ENCODE peak calls at places on chromosomes 5 and 9, in eight cellular contexts. One of them, this sample, is unnamed.

GRCh38 chr5:123807177-123807900 is 295.4 kb downstream of the CSNK1G3 start:
- DNase-seq in NCI-H510A: no peak
- DNase-seq in T follicular helper cell: no peak
- DNase-seq in RPMI8226: peak; percentile 42
- DNase-seq in ureter: no peak
- DNase-seq in LHCN-M2: no peak
- DNase-seq in activated naive CD4-positive, alpha-beta T cell treated with anti-CD3 and anti-CD28 coated beads, Interleukin-2, amount 50 U/mL, for 16 hours: no peak
- DNase-seq in stimulated activated naive B cell treated with anti-CD40 and anti-IgM and Interleukin-4, amounts not matched to agents 10 μg/mL and 1 μg/mL and 100 μg/mL, for 72 hours: no peak
- DNase-seq in this sample: no peak

GRCh38 chr5:14741721-14742426 is 77.4 kb downstream of the OTULIN start:
- DNase-seq in RPMI8226: no peak
- DNase-seq in activated naive CD4-positive, alpha-beta T cell treated with anti-CD3 and anti-CD28 coated beads, Interleukin-2, amount 50 U/mL, for 16 hours: no peak
- DNase-seq in T follicular helper cell: no peak
- DNase-seq in stimulated activated naive B cell treated with anti-CD40 and anti-IgM and Interleukin-4, amounts not matched to agents 10 μg/mL and 1 μg/mL and 100 μg/mL, for 72 hours: no peak
- DNase-seq in ureter: no peak
- DNase-seq in LHCN-M2: no peak
- DNase-seq in NCI-H510A: peak; percentile 57
- DNase-seq in this sample: no peak

GRCh38 chr5:53418844-53419243 is 61.6 kb upstream of the FST start:
- DNase-seq in LHCN-M2: peak; percentile 88
- DNase-seq in activated naive CD4-positive, alpha-beta T cell treated with anti-CD3 and anti-CD28 coated beads, Interleukin-2, amount 50 U/mL, for 16 hours: no peak
- DNase-seq in RPMI8226: no peak
- DNase-seq in T follicular helper cell: no peak
- DNase-seq in stimulated activated naive B cell treated with anti-CD40 and anti-IgM and Interleukin-4, amounts not matched to agents 10 μg/mL and 1 μg/mL and 100 μg/mL, for 72 hours: no peak
- DNase-seq in NCI-H510A: no peak
- DNase-seq in ureter: no peak
- DNase-seq in this sample: peak; percentile 95

GRCh38 chr9:76162751-76163500 is 231.3 kb downstream of the RFK start:
- DNase-seq in activated naive CD4-positive, alpha-beta T cell treated with anti-CD3 and anti-CD28 coated beads, Interleukin-2, amount 50 U/mL, for 16 hours: no peak
- DNase-seq in LHCN-M2: peak; percentile 61
- DNase-seq in ureter: no peak
- DNase-seq in T follicular helper cell: no peak
- DNase-seq in RPMI8226: no peak
- DNase-seq in stimulated activated naive B cell treated with anti-CD40 and anti-IgM and Interleukin-4, amounts not matched to agents 10 μg/mL and 1 μg/mL and 100 μg/mL, for 72 hours: no peak
- DNase-seq in NCI-H510A: no peak
- DNase-seq in this sample: peak; percentile 81

GRCh38 chr5:139451878-139452660 is 10.5 kb downstream of the ECSCR start:
- DNase-seq in LHCN-M2: no peak
- DNase-seq in NCI-H510A: no peak
- DNase-seq in T follicular helper cell: no peak
- DNase-seq in stimulated activated naive B cell treated with anti-CD40 and anti-IgM and Interleukin-4, amounts not matched to agents 10 μg/mL and 1 μg/mL and 100 μg/mL, for 72 hours: no peak
- DNase-seq in activated naive CD4-positive, alpha-beta T cell treated with anti-CD3 and anti-CD28 coated beads, Interleukin-2, amount 50 U/mL, for 16 hours: no peak
- DNase-seq in ureter: no peak
- DNase-seq in RPMI8226: no peak
- DNase-seq in this sample: no peak

GRCh38 chr9:6049798-6050197 is 34.4 kb upstream of the RANBP6 start:
- DNase-seq in LHCN-M2: no peak
- DNase-seq in NCI-H510A: no peak
- DNase-seq in activated naive CD4-positive, alpha-beta T cell treated with anti-CD3 and anti-CD28 coated beads, Interleukin-2, amount 50 U/mL, for 16 hours: peak; percentile 22
- DNase-seq in ureter: no peak
- DNase-seq in T follicular helper cell: no peak
- DNase-seq in RPMI8226: peak; percentile 76
- DNase-seq in stimulated activated naive B cell treated with anti-CD40 and anti-IgM and Interleukin-4, amounts not matched to agents 10 μg/mL and 1 μg/mL and 100 μg/mL, for 72 hours: no peak
- DNase-seq in this sample: peak; percentile 30

GRCh38 chr5:150573867-150574817 is 66.2 kb downstream of the NDST1 start:
- DNase-seq in activated naive CD4-positive, alpha-beta T cell treated with anti-CD3 and anti-CD28 coated beads, Interleukin-2, amount 50 U/mL, for 16 hours: no peak
- DNase-seq in ureter: no peak
- DNase-seq in LHCN-M2: no peak
- DNase-seq in NCI-H510A: no peak
- DNase-seq in RPMI8226: no peak
- DNase-seq in T follicular helper cell: no peak
- DNase-seq in stimulated activated naive B cell treated with anti-CD40 and anti-IgM and Interleukin-4, amounts not matched to agents 10 μg/mL and 1 μg/mL and 100 μg/mL, for 72 hours: no peak
- DNase-seq in this sample: peak; percentile 40

GRCh38 chr5:124932791-124933600 is 186.6 kb upstream of the ZNF608 start:
- DNase-seq in LHCN-M2: no peak
- DNase-seq in ureter: peak; percentile 49
- DNase-seq in activated naive CD4-positive, alpha-beta T cell treated with anti-CD3 and anti-CD28 coated beads, Interleukin-2, amount 50 U/mL, for 16 hours: no peak
- DNase-seq in NCI-H510A: no peak
- DNase-seq in stimulated activated naive B cell treated with anti-CD40 and anti-IgM and Interleukin-4, amounts not matched to agents 10 μg/mL and 1 μg/mL and 100 μg/mL, for 72 hours: no peak
- DNase-seq in RPMI8226: no peak
- DNase-seq in T follicular helper cell: no peak
- DNase-seq in this sample: no peak

GRCh38 chr9:137678202-137678601 is 59.4 kb downstream of the EHMT1 start:
- DNase-seq in LHCN-M2: no peak
- DNase-seq in activated naive CD4-positive, alpha-beta T cell treated with anti-CD3 and anti-CD28 coated beads, Interleukin-2, amount 50 U/mL, for 16 hours: no peak
- DNase-seq in NCI-H510A: no peak
- DNase-seq in ureter: no peak
- DNase-seq in stimulated activated naive B cell treated with anti-CD40 and anti-IgM and Interleukin-4, amounts not matched to agents 10 μg/mL and 1 μg/mL and 100 μg/mL, for 72 hours: no peak
- DNase-seq in T follicular helper cell: no peak
- DNase-seq in RPMI8226: no peak
- DNase-seq in this sample: peak; percentile 77

GRCh38 chr9:109179801-109180523 is 12.9 kb upstream of the FRRS1L start:
- DNase-seq in T follicular helper cell: no peak
- DNase-seq in NCI-H510A: no peak
- DNase-seq in LHCN-M2: no peak
- DNase-seq in ureter: no peak
- DNase-seq in activated naive CD4-positive, alpha-beta T cell treated with anti-CD3 and anti-CD28 coated beads, Interleukin-2, amount 50 U/mL, for 16 hours: no peak
- DNase-seq in RPMI8226: no peak
- DNase-seq in stimulated activated naive B cell treated with anti-CD40 and anti-IgM and Interleukin-4, amounts not matched to agents 10 μg/mL and 1 μg/mL and 100 μg/mL, for 72 hours: no peak
- DNase-seq in this sample: no peak

GRCh38 chr5:169408735-169409134 is 107.8 kb upstream of the SLIT3 start:
- DNase-seq in RPMI8226: no peak
- DNase-seq in T follicular helper cell: no peak
- DNase-seq in stimulated activated naive B cell treated with anti-CD40 and anti-IgM and Interleukin-4, amounts not matched to agents 10 μg/mL and 1 μg/mL and 100 μg/mL, for 72 hours: no peak
- DNase-seq in NCI-H510A: no peak
- DNase-seq in LHCN-M2: no peak
- DNase-seq in activated naive CD4-positive, alpha-beta T cell treated with anti-CD3 and anti-CD28 coated beads, Interleukin-2, amount 50 U/mL, for 16 hours: no peak
- DNase-seq in ureter: no peak
- DNase-seq in this sample: no peak

GRCh38 chr5:41795125-41795524 is 75.1 kb downstream of the OXCT1 start:
- DNase-seq in LHCN-M2: no peak
- DNase-seq in ureter: no peak
- DNase-seq in RPMI8226: no peak
- DNase-seq in stimulated activated naive B cell treated with anti-CD40 and anti-IgM and Interleukin-4, amounts not matched to agents 10 μg/mL and 1 μg/mL and 100 μg/mL, for 72 hours: no peak
- DNase-seq in NCI-H510A: no peak
- DNase-seq in activated naive CD4-positive, alpha-beta T cell treated with anti-CD3 and anti-CD28 coated beads, Interleukin-2, amount 50 U/mL, for 16 hours: no peak
- DNase-seq in T follicular helper cell: no peak
- DNase-seq in this sample: no peak

GRCh38 chr5:176732736-176733585 is 77.4 kb upstream of the UNC5A start:
- DNase-seq in ureter: no peak
- DNase-seq in T follicular helper cell: no peak
- DNase-seq in activated naive CD4-positive, alpha-beta T cell treated with anti-CD3 and anti-CD28 coated beads, Interleukin-2, amount 50 U/mL, for 16 hours: peak; percentile 2
- DNase-seq in stimulated activated naive B cell treated with anti-CD40 and anti-IgM and Interleukin-4, amounts not matched to agents 10 μg/mL and 1 μg/mL and 100 μg/mL, for 72 hours: no peak
- DNase-seq in RPMI8226: no peak
- DNase-seq in NCI-H510A: no peak
- DNase-seq in LHCN-M2: no peak
- DNase-seq in this sample: no peak

GRCh38 chr9:133709716-133710571 is 28.2 kb downstream of the SARDH start:
- DNase-seq in NCI-H510A: no peak
- DNase-seq in T follicular helper cell: no peak
- DNase-seq in LHCN-M2: no peak
- DNase-seq in activated naive CD4-positive, alpha-beta T cell treated with anti-CD3 and anti-CD28 coated beads, Interleukin-2, amount 50 U/mL, for 16 hours: peak; percentile 8
- DNase-seq in ureter: no peak
- DNase-seq in stimulated activated naive B cell treated with anti-CD40 and anti-IgM and Interleukin-4, amounts not matched to agents 10 μg/mL and 1 μg/mL and 100 μg/mL, for 72 hours: no peak
- DNase-seq in RPMI8226: no peak
- DNase-seq in this sample: no peak

GRCh38 chr5:2757563-2758311 is 6.3 kb upstream of the IRX2 start:
- DNase-seq in LHCN-M2: peak; percentile 80
- DNase-seq in ureter: no peak
- DNase-seq in NCI-H510A: no peak
- DNase-seq in RPMI8226: peak; percentile 59
- DNase-seq in T follicular helper cell: no peak
- DNase-seq in stimulated activated naive B cell treated with anti-CD40 and anti-IgM and Interleukin-4, amounts not matched to agents 10 μg/mL and 1 μg/mL and 100 μg/mL, for 72 hours: no peak
- DNase-seq in activated naive CD4-positive, alpha-beta T cell treated with anti-CD3 and anti-CD28 coated beads, Interleukin-2, amount 50 U/mL, for 16 hours: no peak
- DNase-seq in this sample: peak; percentile 25

GRCh38 chr5:94691947-94692346 is 73.5 kb downstream of the SLF1 start:
- DNase-seq in ureter: no peak
- DNase-seq in stimulated activated naive B cell treated with anti-CD40 and anti-IgM and Interleukin-4, amounts not matched to agents 10 μg/mL and 1 μg/mL and 100 μg/mL, for 72 hours: no peak
- DNase-seq in T follicular helper cell: no peak
- DNase-seq in LHCN-M2: peak; percentile 50
- DNase-seq in NCI-H510A: peak; percentile 3
- DNase-seq in activated naive CD4-positive, alpha-beta T cell treated with anti-CD3 and anti-CD28 coated beads, Interleukin-2, amount 50 U/mL, for 16 hours: no peak
- DNase-seq in RPMI8226: no peak
- DNase-seq in this sample: peak; percentile 90

GRCh38 chr5:154779105-154779504 is 23.9 kb downstream of the LARP1 start:
- DNase-seq in activated naive CD4-positive, alpha-beta T cell treated with anti-CD3 and anti-CD28 coated beads, Interleukin-2, amount 50 U/mL, for 16 hours: no peak
- DNase-seq in RPMI8226: no peak
- DNase-seq in ureter: no peak
- DNase-seq in T follicular helper cell: no peak
- DNase-seq in NCI-H510A: no peak
- DNase-seq in LHCN-M2: peak; percentile 89
- DNase-seq in stimulated activated naive B cell treated with anti-CD40 and anti-IgM and Interleukin-4, amounts not matched to agents 10 μg/mL and 1 μg/mL and 100 μg/mL, for 72 hours: no peak
- DNase-seq in this sample: peak; percentile 89

GRCh38 chr5:112097768-112098167 is 321.3 kb downstream of the EPB41L4A start:
- DNase-seq in stimulated activated naive B cell treated with anti-CD40 and anti-IgM and Interleukin-4, amounts not matched to agents 10 μg/mL and 1 μg/mL and 100 μg/mL, for 72 hours: no peak
- DNase-seq in ureter: no peak
- DNase-seq in T follicular helper cell: no peak
- DNase-seq in RPMI8226: no peak
- DNase-seq in NCI-H510A: no peak
- DNase-seq in activated naive CD4-positive, alpha-beta T cell treated with anti-CD3 and anti-CD28 coated beads, Interleukin-2, amount 50 U/mL, for 16 hours: no peak
- DNase-seq in LHCN-M2: no peak
- DNase-seq in this sample: peak; percentile 13

GRCh38 chr5:73945505-73945904 is 319.5 kb downstream of the ARHGEF28 start:
- DNase-seq in ureter: no peak
- DNase-seq in NCI-H510A: no peak
- DNase-seq in stimulated activated naive B cell treated with anti-CD40 and anti-IgM and Interleukin-4, amounts not matched to agents 10 μg/mL and 1 μg/mL and 100 μg/mL, for 72 hours: no peak
- DNase-seq in LHCN-M2: no peak
- DNase-seq in activated naive CD4-positive, alpha-beta T cell treated with anti-CD3 and anti-CD28 coated beads, Interleukin-2, amount 50 U/mL, for 16 hours: peak; percentile 11
- DNase-seq in T follicular helper cell: no peak
- DNase-seq in RPMI8226: no peak
- DNase-seq in this sample: no peak

GRCh38 chr5:138230981-138231589 is 18.0 kb upstream of the CDC23 start:
- DNase-seq in activated naive CD4-positive, alpha-beta T cell treated with anti-CD3 and anti-CD28 coated beads, Interleukin-2, amount 50 U/mL, for 16 hours: no peak
- DNase-seq in NCI-H510A: no peak
- DNase-seq in T follicular helper cell: no peak
- DNase-seq in LHCN-M2: no peak
- DNase-seq in stimulated activated naive B cell treated with anti-CD40 and anti-IgM and Interleukin-4, amounts not matched to agents 10 μg/mL and 1 μg/mL and 100 μg/mL, for 72 hours: no peak
- DNase-seq in RPMI8226: no peak
- DNase-seq in ureter: no peak
- DNase-seq in this sample: peak; percentile 44

GRCh38 chr9:99300603-99301002 is 78.5 kb downstream of the SEC61B start:
- DNase-seq in T follicular helper cell: no peak
- DNase-seq in ureter: no peak
- DNase-seq in LHCN-M2: no peak
- DNase-seq in NCI-H510A: no peak
- DNase-seq in RPMI8226: no peak
- DNase-seq in stimulated activated naive B cell treated with anti-CD40 and anti-IgM and Interleukin-4, amounts not matched to agents 10 μg/mL and 1 μg/mL and 100 μg/mL, for 72 hours: no peak
- DNase-seq in activated naive CD4-positive, alpha-beta T cell treated with anti-CD3 and anti-CD28 coated beads, Interleukin-2, amount 50 U/mL, for 16 hours: no peak
- DNase-seq in this sample: no peak

GRCh38 chr5:113232246-113232645 is 202.5 kb downstream of the TSSK1B start:
- DNase-seq in T follicular helper cell: no peak
- DNase-seq in stimulated activated naive B cell treated with anti-CD40 and anti-IgM and Interleukin-4, amounts not matched to agents 10 μg/mL and 1 μg/mL and 100 μg/mL, for 72 hours: no peak
- DNase-seq in activated naive CD4-positive, alpha-beta T cell treated with anti-CD3 and anti-CD28 coated beads, Interleukin-2, amount 50 U/mL, for 16 hours: no peak
- DNase-seq in ureter: no peak
- DNase-seq in RPMI8226: no peak
- DNase-seq in LHCN-M2: peak; percentile 62
- DNase-seq in NCI-H510A: no peak
- DNase-seq in this sample: no peak